ENCODE peak calls at places on chromosomes 5 and 9, in four cellular contexts. One of them, this sample, is unnamed.

GRCh38 chr9:32011049-32011448 is 373.4 kb upstream of the ACO1 start:
- DNase-seq in epithelial cell of esophagus: no peak
- DNase-seq in GM12865: peak
- DNase-seq in fibroblast of pulmonary artery: no peak
- DNase-seq in this sample: no peak

GRCh38 chr5:140054086-140054689 is 11.1 kb upstream of the NRG2 start:
- DNase-seq in epithelial cell of esophagus: no peak
- DNase-seq in GM12865: no peak
- DNase-seq in fibroblast of pulmonary artery: peak
- DNase-seq in this sample: no peak

GRCh38 chr5:113038714-113039113 is 62.1 kb downstream of the DCP2 start:
- DNase-seq in epithelial cell of esophagus: peak
- DNase-seq in GM12865: no peak
- DNase-seq in fibroblast of pulmonary artery: peak
- DNase-seq in this sample: no peak

GRCh38 chr5:24141046-24141445 is 503.7 kb downstream of the CDH10 start:
- DNase-seq in epithelial cell of esophagus: no peak
- DNase-seq in GM12865: no peak
- DNase-seq in fibroblast of pulmonary artery: peak
- DNase-seq in this sample: no peak

GRCh38 chr5:142110046-142110531 is 1.5 kb downstream of the NDFIP1 start:
- DNase-seq in epithelial cell of esophagus: peak
- DNase-seq in GM12865: peak
- DNase-seq in fibroblast of pulmonary artery: peak
- DNase-seq in this sample: peak

GRCh38 chr5:113293068-113293571 is 141.7 kb downstream of the TSSK1B start:
- DNase-seq in epithelial cell of esophagus: peak
- DNase-seq in GM12865: no peak
- DNase-seq in fibroblast of pulmonary artery: peak
- DNase-seq in this sample: no peak

GRCh38 chr5:103041071-103041676 is 78.8 kb downstream of the GIN1 start:
- DNase-seq in epithelial cell of esophagus: peak
- DNase-seq in GM12865: peak
- DNase-seq in fibroblast of pulmonary artery: peak
- DNase-seq in this sample: peak

GRCh38 chr5:91477408-91477807 is 94.3 kb upstream of the ARRDC3 start:
- DNase-seq in epithelial cell of esophagus: no peak
- DNase-seq in GM12865: no peak
- DNase-seq in fibroblast of pulmonary artery: no peak
- DNase-seq in this sample: no peak

GRCh38 chr5:179893958-179894895 is 13.5 kb downstream of the TBC1D9B start:
- DNase-seq in epithelial cell of esophagus: no peak
- DNase-seq in GM12865: no peak
- DNase-seq in fibroblast of pulmonary artery: no peak
- DNase-seq in this sample: no peak

GRCh38 chr5:80607832-80608231 is 37.8 kb upstream of the ANKRD34B start:
- DNase-seq in epithelial cell of esophagus: no peak
- DNase-seq in GM12865: peak
- DNase-seq in fibroblast of pulmonary artery: no peak
- DNase-seq in this sample: no peak

GRCh38 chr9:136011703-136012496 is 50.7 kb upstream of the UBAC1 start:
- DNase-seq in epithelial cell of esophagus: no peak
- DNase-seq in GM12865: no peak
- DNase-seq in fibroblast of pulmonary artery: peak
- DNase-seq in this sample: peak

GRCh38 chr9:134386951-134387831 is 60.9 kb downstream of the RXRA start:
- DNase-seq in epithelial cell of esophagus: no peak
- DNase-seq in GM12865: no peak
- DNase-seq in fibroblast of pulmonary artery: no peak
- DNase-seq in this sample: no peak

GRCh38 chr5:80988419-80988925 is 28.3 kb downstream of the RASGRF2 start:
- DNase-seq in epithelial cell of esophagus: peak
- DNase-seq in GM12865: no peak
- DNase-seq in fibroblast of pulmonary artery: no peak
- DNase-seq in this sample: no peak

GRCh38 chr5:106171132-106171531 is 1499.6 kb downstream of the EFNA5 start:
- DNase-seq in epithelial cell of esophagus: peak
- DNase-seq in GM12865: no peak
- DNase-seq in fibroblast of pulmonary artery: peak
- DNase-seq in this sample: no peak

GRCh38 chr5:95365302-95366095 is 25.7 kb upstream of the FAM81B start:
- DNase-seq in epithelial cell of esophagus: peak
- DNase-seq in GM12865: no peak
- DNase-seq in fibroblast of pulmonary artery: no peak
- DNase-seq in this sample: no peak

GRCh38 chr9:13942695-13943094 is 371.2 kb downstream of the NFIB start:
- DNase-seq in epithelial cell of esophagus: peak
- DNase-seq in GM12865: no peak
- DNase-seq in fibroblast of pulmonary artery: peak
- DNase-seq in this sample: no peak

GRCh38 chr5:74035521-74035937 is 409.5 kb downstream of the ARHGEF28 start:
- DNase-seq in epithelial cell of esophagus: peak
- DNase-seq in GM12865: peak
- DNase-seq in fibroblast of pulmonary artery: peak
- DNase-seq in this sample: peak

GRCh38 chr9:94993821-94994165 is 267.3 kb downstream of the AOPEP start:
- DNase-seq in epithelial cell of esophagus: no peak
- DNase-seq in GM12865: no peak
- DNase-seq in fibroblast of pulmonary artery: no peak
- DNase-seq in this sample: no peak

GRCh38 chr5:74630387-74631087 is 10.0 kb downstream of the ENC1 start:
- DNase-seq in epithelial cell of esophagus: peak
- DNase-seq in GM12865: no peak
- DNase-seq in fibroblast of pulmonary artery: peak
- DNase-seq in this sample: no peak

GRCh38 chr9:82558855-82559615 is 503.9 kb downstream of the RASEF start:
- DNase-seq in epithelial cell of esophagus: no peak
- DNase-seq in GM12865: no peak
- DNase-seq in fibroblast of pulmonary artery: no peak
- DNase-seq in this sample: no peak

GRCh38 chr5:113250341-113250953 is 184.3 kb downstream of the TSSK1B start:
- DNase-seq in epithelial cell of esophagus: no peak
- DNase-seq in GM12865: no peak
- DNase-seq in fibroblast of pulmonary artery: peak
- DNase-seq in this sample: no peak

GRCh38 chr9:125142560-125143376 is 560 bp downstream of the SCAI start:
- DNase-seq in epithelial cell of esophagus: peak
- DNase-seq in GM12865: peak
- DNase-seq in fibroblast of pulmonary artery: no peak
- DNase-seq in this sample: peak

GRCh38 chr9:132662152-132662945 is 7.4 kb downstream of the DDX31 start:
- DNase-seq in epithelial cell of esophagus: no peak
- DNase-seq in GM12865: no peak
- DNase-seq in fibroblast of pulmonary artery: no peak
- DNase-seq in this sample: no peak

GRCh38 chr5:1069720-1070088 is 42.2 kb downstream of the SLC12A7 start:
- DNase-seq in epithelial cell of esophagus: no peak
- DNase-seq in GM12865: no peak
- DNase-seq in fibroblast of pulmonary artery: no peak
- DNase-seq in this sample: no peak

GRCh38 chr9:77215874-77216273 is 38.5 kb downstream of the VPS13A start:
- DNase-seq in epithelial cell of esophagus: peak
- DNase-seq in GM12865: no peak
- DNase-seq in fibroblast of pulmonary artery: peak
- DNase-seq in this sample: peak

GRCh38 chr9:95226921-95227320 is 90.6 kb downstream of the FANCC start:
- DNase-seq in epithelial cell of esophagus: no peak
- DNase-seq in GM12865: no peak
- DNase-seq in fibroblast of pulmonary artery: no peak
- DNase-seq in this sample: no peak

GRCh38 chr5:93371893-93372292 is 209.1 kb downstream of the NR2F1-AS1 start:
- DNase-seq in epithelial cell of esophagus: no peak
- DNase-seq in GM12865: no peak
- DNase-seq in fibroblast of pulmonary artery: no peak
- DNase-seq in this sample: no peak

GRCh38 chr5:60677831-60678664 is 21.9 kb downstream of the DEPDC1B start:
- DNase-seq in epithelial cell of esophagus: peak
- DNase-seq in GM12865: peak
- DNase-seq in fibroblast of pulmonary artery: peak
- DNase-seq in this sample: peak

GRCh38 chr5:90868799-90869198 is 310.2 kb downstream of the ADGRV1 start:
- DNase-seq in epithelial cell of esophagus: no peak
- DNase-seq in GM12865: no peak
- DNase-seq in fibroblast of pulmonary artery: no peak
- DNase-seq in this sample: no peak

GRCh38 chr5:109030360-109031143 is 282.9 kb downstream of the FER start:
- DNase-seq in epithelial cell of esophagus: no peak
- DNase-seq in GM12865: no peak
- DNase-seq in fibroblast of pulmonary artery: no peak
- DNase-seq in this sample: no peak

GRCh38 chr5:109029847-109030246 is 282.1 kb downstream of the FER start:
- DNase-seq in epithelial cell of esophagus: no peak
- DNase-seq in GM12865: no peak
- DNase-seq in fibroblast of pulmonary artery: no peak
- DNase-seq in this sample: no peak

GRCh38 chr5:109027983-109028607 is 280.4 kb downstream of the FER start:
- DNase-seq in epithelial cell of esophagus: no peak
- DNase-seq in GM12865: no peak
- DNase-seq in fibroblast of pulmonary artery: no peak
- DNase-seq in this sample: no peak

GRCh38 chr5:109034276-109034675 is 286.6 kb downstream of the FER start:
- DNase-seq in epithelial cell of esophagus: no peak
- DNase-seq in GM12865: peak
- DNase-seq in fibroblast of pulmonary artery: no peak
- DNase-seq in this sample: no peak

GRCh38 chr5:109028608-109029299 is 281.1 kb downstream of the FER start:
- DNase-seq in epithelial cell of esophagus: no peak
- DNase-seq in GM12865: peak
- DNase-seq in fibroblast of pulmonary artery: no peak
- DNase-seq in this sample: no peak
- H3K4me3 ChIP-seq in epithelial cell of esophagus: no peak
- H3K4me3 ChIP-seq in GM12865: no peak
- H3K4me3 ChIP-seq in fibroblast of pulmonary artery: no peak
- H3K4me3 ChIP-seq in this sample: no peak

GRCh38 chr9:28916348-28916747 is 1343.1 kb upstream of the C9orf72 start:
- DNase-seq in epithelial cell of esophagus: no peak
- DNase-seq in GM12865: no peak
- DNase-seq in fibroblast of pulmonary artery: no peak
- DNase-seq in this sample: no peak

GRCh38 chr9:28909526-28909925 is 1336.2 kb upstream of the C9orf72 start:
- DNase-seq in epithelial cell of esophagus: peak
- DNase-seq in GM12865: no peak
- DNase-seq in fibroblast of pulmonary artery: no peak
- DNase-seq in this sample: no peak

DNA sequence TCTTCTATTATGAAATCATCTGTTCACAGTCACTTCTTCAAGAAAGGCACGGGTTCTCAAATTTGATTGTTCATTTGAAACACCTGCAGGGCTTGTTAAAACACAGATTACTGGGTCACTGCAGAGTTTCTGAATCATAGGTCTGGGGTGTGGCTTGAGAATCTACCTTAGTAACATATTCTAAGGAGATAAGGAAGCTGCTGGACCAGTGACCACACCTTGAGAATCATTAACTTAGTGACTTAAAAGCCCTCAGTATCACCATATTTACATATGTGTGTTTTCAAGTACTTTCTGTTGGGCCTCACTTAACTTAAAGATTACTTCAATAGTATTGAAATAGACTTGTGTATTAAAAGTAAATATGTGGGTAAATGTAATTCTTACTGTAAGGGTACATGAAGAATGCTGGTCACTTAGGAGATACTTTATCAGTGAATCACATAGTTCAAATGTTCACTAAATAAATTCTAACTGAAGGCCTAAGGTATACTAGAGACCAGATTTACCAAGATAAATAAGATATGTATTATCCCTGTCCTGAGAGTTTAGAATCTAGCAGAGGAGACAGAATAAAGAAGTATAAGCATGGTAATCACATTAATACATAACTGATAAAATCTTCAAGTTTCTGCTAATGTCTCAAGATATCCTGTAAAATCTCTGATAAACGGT is 1342.1 kb upstream of the C9orf72 start:
- DNase-seq in epithelial cell of esophagus: peak
- DNase-seq in GM12865: no peak
- DNase-seq in fibroblast of pulmonary artery: no peak
- DNase-seq in this sample: no peak
- TF ChIP-seq CTCF in epithelial cell of esophagus: no peak
- TF ChIP-seq CTCF in GM12865: no peak
- TF ChIP-seq CTCF in fibroblast of pulmonary artery: no peak
- TF ChIP-seq CTCF in this sample: no peak

DNA sequence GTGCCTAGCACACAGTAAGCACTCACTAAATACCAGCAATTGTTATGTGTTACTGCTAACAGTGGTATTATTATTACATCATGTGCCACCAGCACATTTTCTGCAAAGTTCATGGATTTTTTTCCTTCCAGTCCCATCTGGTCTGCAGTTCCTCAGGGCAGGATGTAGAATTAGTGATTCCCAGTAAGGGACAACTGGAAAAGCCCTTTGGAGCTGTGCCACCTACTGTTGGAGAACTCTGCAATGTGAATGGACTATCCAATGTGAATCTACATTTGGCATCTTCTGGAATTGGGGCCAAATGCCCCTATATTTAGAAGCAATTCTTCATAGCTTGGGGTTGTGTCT is 154.0 kb downstream of the CDH6 start:
- DNase-seq in epithelial cell of esophagus: no peak
- DNase-seq in GM12865: no peak
- DNase-seq in fibroblast of pulmonary artery: no peak
- DNase-seq in this sample: no peak
- H3K4me3 ChIP-seq in epithelial cell of esophagus: no peak
- H3K4me3 ChIP-seq in GM12865: no peak
- H3K4me3 ChIP-seq in fibroblast of pulmonary artery: no peak
- H3K4me3 ChIP-seq in this sample: no peak

GRCh38 chr9:89187541-89187940 is 8.9 kb upstream of the SHC3 start:
- DNase-seq in epithelial cell of esophagus: no peak
- DNase-seq in GM12865: no peak
- DNase-seq in fibroblast of pulmonary artery: no peak
- DNase-seq in this sample: no peak

GRCh38 chr9:89187950-89188349 is 9.3 kb upstream of the SHC3 start:
- DNase-seq in epithelial cell of esophagus: no peak
- DNase-seq in GM12865: no peak
- DNase-seq in fibroblast of pulmonary artery: no peak
- DNase-seq in this sample: no peak

GRCh38 chr9:89191004-89191403 is 12.4 kb upstream of the SHC3 start:
- DNase-seq in epithelial cell of esophagus: no peak
- DNase-seq in GM12865: no peak
- DNase-seq in fibroblast of pulmonary artery: no peak
- DNase-seq in this sample: no peak

GRCh38 chr9:89185980-89186379 is 7.4 kb upstream of the SHC3 start:
- DNase-seq in epithelial cell of esophagus: peak
- DNase-seq in GM12865: no peak
- DNase-seq in fibroblast of pulmonary artery: peak
- DNase-seq in this sample: peak

GRCh38 chr9:89189215-89189614 is 10.6 kb upstream of the SHC3 start:
- DNase-seq in epithelial cell of esophagus: peak
- DNase-seq in GM12865: no peak
- DNase-seq in fibroblast of pulmonary artery: no peak
- DNase-seq in this sample: no peak
- TF ChIP-seq CTCF in epithelial cell of esophagus: peak
- TF ChIP-seq CTCF in GM12865: no peak
- TF ChIP-seq CTCF in fibroblast of pulmonary artery: no peak
- TF ChIP-seq CTCF in this sample: no peak